ENCODE peak calls at places on chromosomes 11 and 22, in five cellular contexts. P is pancreas, Y is colonic mucosa, Z is cardiac muscle cell, C is thoracic aorta. F is an unnamed sample. For H3K4me1, the result is how much of the 10 kb centered on the place peaks cover.

GRCh38 chr11:118216621-118217526 is 7.9 kb downstream of the JAML start:
- DNase-seq in P (no peak), Y (no peak), Z (no peak), C (no peak), F (no peak)

GRCh38 chr11:79220171-79220570 is 220.7 kb downstream of the TENM4 start:
- DNase-seq in P (no peak), Y (no peak), Z (no peak), C (no peak), F (no peak)

GRCh38 chr22:32699686-32700085 is 101.8 kb upstream of the TIMP3 start:
- DNase-seq in P (no peak), Y (no peak), Z (no peak), C (no peak), F (no peak)

GRCh38 chr11:64742940-64743590 is 877 bp downstream of the RASGRP2 start:
- DNase-seq in P (peak), Y (peak), Z (peak), C (no peak), F (no peak)

GRCh38 chr11:11992257-11992690 is 16.2 kb downstream of the DKK3 start:
- DNase-seq in P (no peak), Y (no peak), Z (peak), C (no peak), F (peak)

GRCh38 chr11:64400096-64400495 is 41.1 kb downstream of the RPS6KA4 start:
- DNase-seq in P (no peak), Y (no peak), Z (no peak), C (no peak), F (peak)

GRCh38 chr11:32071811-32072210 is 19.1 kb upstream of the RCN1 start:
- DNase-seq in P (no peak), Y (no peak), Z (peak), C (no peak), F (peak)

GRCh38 chr11:2772544-2773031 is 72.8 kb upstream of the KCNQ1OT1 start:
- DNase-seq in P (peak), Y (peak), Z (no peak), C (no peak), F (peak)

GRCh38 chr22:50699001-50699753 is 26.6 kb downstream of the SHANK3 start:
- DNase-seq in P (no peak), Y (no peak), Z (no peak), C (no peak), F (no peak)

GRCh38 chr22:47395481-47395880 is 633.0 kb downstream of the TBC1D22A start:
- DNase-seq in P (no peak), Y (no peak), Z (no peak), C (no peak), F (peak)

GRCh38 chr22:36838119-36839030 is 21.5 kb upstream of the PVALB start:
- DNase-seq in P (no peak), Y (no peak), Z (no peak), C (no peak), F (no peak)

GRCh38 chr11:14373941-14374646 is 15.1 kb upstream of the RRAS2 start:
- DNase-seq in P (no peak), Y (no peak), Z (no peak), C (peak), F (peak)

GRCh38 chr11:108002476-108002875 is 6.2 kb upstream of the CUL5 start:
- DNase-seq in P (no peak), Y (no peak), Z (no peak), C (no peak), F (no peak)

GRCh38 chr11:76648929-76649328 is 21.6 kb downstream of the LRRC32 start:
- DNase-seq in P (no peak), Y (no peak), Z (no peak), C (no peak), F (no peak)

GRCh38 chr11:68117896-68118470 is 3.2 kb downstream of the CHKA start:
- DNase-seq in P (no peak), Y (no peak), Z (peak), C (no peak), F (no peak)

GRCh38 chr11:70487763-70488162 is 89.4 kb downstream of the CTTN start:
- DNase-seq in P (no peak), Y (no peak), Z (no peak), C (no peak), F (no peak)

GRCh38 chr11:6438979-6439571 is 1.7 kb downstream of the HPX start:
- DNase-seq in P (peak), Y (peak), Z (peak), C (no peak), F (peak)

GRCh38 chr11:16989554-16989953 is 24.7 kb downstream of the PLEKHA7 start:
- DNase-seq in P (no peak), Y (no peak), Z (no peak), C (no peak), F (no peak)

GRCh38 chr11:115613986-115614625 is 109.9 kb upstream of the CADM1 start:
- DNase-seq in P (no peak), Y (no peak), Z (no peak), C (no peak), F (peak)

GRCh38 chr11:79227732-79228416 is 213.0 kb downstream of the TENM4 start:
- DNase-seq in P (no peak), Y (no peak), Z (no peak), C (no peak), F (no peak)

DNA sequence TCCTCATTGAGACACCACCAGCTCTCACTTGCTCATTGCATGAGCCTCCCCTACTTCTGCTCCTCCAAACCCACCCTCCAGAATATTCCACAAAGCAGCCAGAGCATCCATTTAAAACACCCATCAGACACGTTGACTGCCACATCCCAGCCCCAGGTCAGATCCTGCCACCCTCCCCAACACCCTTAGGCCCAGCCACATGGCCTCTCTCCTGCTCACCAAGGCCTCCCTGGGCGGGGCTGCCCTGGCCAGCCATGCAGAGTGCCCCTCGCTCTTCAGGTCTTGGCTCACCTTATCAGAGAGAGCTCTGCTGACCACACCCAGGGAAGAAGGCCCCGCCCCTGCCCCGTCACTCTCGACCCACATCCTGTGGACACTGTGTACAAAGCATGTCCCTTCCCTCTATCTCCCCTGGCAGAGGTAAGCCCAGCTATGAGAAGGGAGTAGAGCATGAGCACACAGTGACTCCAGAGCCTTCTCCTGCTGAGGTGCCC is 106.8 kb downstream of the MICAL3 start:
- DNase-seq in P (no peak), Y (peak), Z (no peak), C (no peak), F (no peak)
- H3K4me1 ChIP-seq in P (under half), Y (under half), Z (half or more), C (half or more), F (under half)

GRCh38 chr11:106471273-106471672 is 393.8 kb downstream of the AASDHPPT start:
- DNase-seq in P (no peak), Y (no peak), Z (no peak), C (no peak), F (no peak)
- H3K4me1 ChIP-seq in P (under half), Y (under half), Z (under half), C (under half), F (under half)

GRCh38 chr22:48975886-48976285 is 851.8 kb downstream of the BRD1 start:
- DNase-seq in P (no peak), Y (no peak), Z (no peak), C (no peak), F (no peak)
- H3K4me1 ChIP-seq in P (under half), Y (under half), Z (under half), C (under half), F (under half)

GRCh38 chr11:47257178-47257517 is 648 bp upstream of the NR1H3 start:
- DNase-seq in P (no peak), Y (no peak), Z (no peak), C (no peak), F (no peak)

GRCh38 chr11:47254381-47254780 is 3.4 kb upstream of the NR1H3 start:
- DNase-seq in P (peak), Y (no peak), Z (no peak), C (no peak), F (peak)

GRCh38 chr11:47258317-47258902 is 614 bp downstream of the NR1H3 start:
- DNase-seq in P (no peak), Y (no peak), Z (no peak), C (no peak), F (no peak)

GRCh38 chr11:47257518-47258316 is at the start of gene NR1H3:
- DNase-seq in P (peak), Y (peak), Z (peak), C (no peak), F (peak)

GRCh38 chr11:47256374-47256773 is 1.4 kb upstream of the NR1H3 start:
- DNase-seq in P (no peak), Y (no peak), Z (no peak), C (no peak), F (no peak)
- H3K4me1 ChIP-seq in P (under half), Y (under half), Z (under half), C (under half), F (under half)